ENCODE peak calls at places on chromosomes 7 and 10, in seven cellular contexts. R, W, N, O, J, F and D are unnamed samples.
A peak's percentile ranks its signal among the peaks of the same experiment; 100 is the strongest.

GRCh38 chr7:116598278-116598677 is 73.4 kb downstream of the CAV1 start:
- DNase-seq in R (no peak), W (peak; percentile 28), N (no peak), O (no peak), J (peak; percentile 35), F (no peak), D (no peak)

GRCh38 chr7:134834689-134835462 is 55.4 kb downstream of the CALD1 start:
- DNase-seq in R (no peak), W (peak; percentile 57), N (no peak), O (peak; percentile 85), J (peak; percentile 39), F (no peak), D (peak; percentile 82)

GRCh38 chr7:30363778-30364563 is 79.6 kb downstream of the ZNRF2 start:
- DNase-seq in R (no peak), W (no peak), N (no peak), O (no peak), J (no peak), F (no peak), D (no peak)

GRCh38 chr10:126504051-126504760 is 115.9 kb upstream of the ADAM12 start:
- DNase-seq in R (peak; percentile 48), W (peak; percentile 86), N (peak; percentile 70), O (peak; percentile 73), J (peak; percentile 37), F (peak; percentile 58), D (peak; percentile 64)

GRCh38 chr7:115087437-115087836 is 165.5 kb downstream of the MDFIC start:
- DNase-seq in R (no peak), W (peak; percentile 89), N (no peak), O (peak; percentile 80), J (peak; percentile 37), F (no peak), D (peak; percentile 92)

GRCh38 chr10:113552014-113552413 is 839 bp upstream of the HABP2 start:
- DNase-seq in R (no peak), W (no peak), N (no peak), O (no peak), J (no peak), F (no peak), D (no peak)

GRCh38 chr10:103499881-103500280 is 6.4 kb downstream of the NEURL1 start:
- DNase-seq in R (no peak), W (peak; percentile 75), N (no peak), O (no peak), J (no peak), F (no peak), D (peak; percentile 22)

GRCh38 chr10:77532068-77532467 is 105.5 kb downstream of the KCNMA1 start:
- DNase-seq in R (no peak), W (no peak), N (no peak), O (peak; percentile 83), J (no peak), F (no peak), D (peak; percentile 90)

GRCh38 chr7:157867685-157868305 is 531.0 kb downstream of the DNAJB6 start:
- DNase-seq in R (no peak), W (no peak), N (no peak), O (no peak), J (no peak), F (no peak), D (no peak)

GRCh38 chr7:6533893-6534804 is 17.1 kb downstream of the GRID2IP start:
- DNase-seq in R (no peak), W (no peak), N (no peak), O (no peak), J (no peak), F (no peak), D (no peak)

GRCh38 chr10:47113907-47114500 is 186.0 kb upstream of the GDF10 start:
- DNase-seq in R (no peak), W (no peak), N (no peak), O (no peak), J (no peak), F (peak; percentile 43), D (no peak)

GRCh38 chr10:1366277-1366676 is 310.1 kb downstream of the WDR37 start:
- DNase-seq in R (no peak), W (no peak), N (no peak), O (no peak), J (no peak), F (peak; percentile 16), D (no peak)
- H3K23ac ChIP-seq in R (no peak overlapping the region), W (no peak overlapping the region), N (no peak overlapping the region), O (no peak overlapping the region), J (no peak overlapping the region), F (no peak overlapping the region), D (no peak overlapping the region)

GRCh38 chr7:149404830-149405229 is 56.0 kb downstream of the ZNF777 start:
- DNase-seq in R (no peak), W (no peak), N (no peak), O (no peak), J (no peak), F (no peak), D (no peak)

GRCh38 chr7:149409889-149410288 is 51.0 kb downstream of the ZNF777 start:
- DNase-seq in R (no peak), W (no peak), N (no peak), O (no peak), J (no peak), F (no peak), D (no peak)

DNA sequence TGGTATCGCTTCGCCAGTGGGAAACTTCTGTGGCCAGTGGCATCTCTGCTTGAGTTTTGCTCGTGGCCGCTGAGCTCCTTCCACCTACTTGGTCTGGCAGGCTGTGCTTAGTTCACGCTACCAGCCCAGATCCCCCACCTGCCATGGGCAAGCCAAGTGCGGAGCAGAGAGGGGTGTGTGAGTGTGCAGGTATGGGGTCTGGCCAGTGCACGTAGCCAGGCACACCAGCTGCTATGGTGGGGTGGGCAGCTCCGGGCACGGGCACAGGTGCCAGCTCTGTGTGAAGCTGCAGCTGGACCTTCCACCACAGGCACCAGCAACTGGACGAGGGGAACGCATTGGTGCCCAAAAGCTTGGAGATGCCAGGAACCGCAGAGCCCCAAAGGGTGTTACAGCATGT is 56.5 kb downstream of the ZNF777 start:
- DNase-seq in R (no peak), W (no peak), N (no peak), O (no peak), J (no peak), F (no peak), D (no peak)
- H3K23ac ChIP-seq in R (peak overlapping the region; percentile 53), W (no peak overlapping the region), N (no peak overlapping the region), O (no peak overlapping the region), J (no peak overlapping the region), F (no peak overlapping the region), D (no peak overlapping the region)

DNA sequence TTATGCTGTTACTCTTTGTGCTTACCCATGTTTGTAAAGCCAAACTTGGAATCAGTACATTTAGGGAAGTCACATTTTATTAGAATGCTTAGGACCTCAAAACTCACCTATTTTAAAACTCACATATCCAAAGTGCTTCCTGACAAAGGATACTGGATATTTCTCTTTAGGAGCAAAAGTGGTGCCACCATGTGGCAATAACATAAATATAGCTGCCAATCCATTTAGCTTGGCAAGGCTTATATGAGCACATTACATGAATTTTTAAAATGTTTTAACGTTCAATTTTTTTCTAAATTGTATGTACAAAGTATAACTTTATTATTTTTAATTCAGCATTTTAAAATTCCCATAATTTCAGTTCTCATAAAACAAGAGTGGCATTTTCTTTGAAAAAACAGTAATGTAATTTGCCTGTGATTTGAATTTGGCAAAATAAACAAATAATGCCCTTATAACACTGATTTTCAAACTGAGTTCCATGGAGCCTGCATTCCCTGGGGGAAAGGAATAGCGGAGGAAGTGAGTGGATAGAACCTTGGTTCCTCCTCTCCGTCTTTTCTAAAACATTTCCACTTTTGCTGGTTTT is 75.4 kb downstream of the HDAC9 start:
- DNase-seq in R (no peak), W (peak; percentile 45), N (no peak), O (peak; percentile 46), J (no peak), F (no peak), D (peak; percentile 42)
- H3K23ac ChIP-seq in R (no peak overlapping the region), W (no peak overlapping the region), N (no peak overlapping the region), O (no peak overlapping the region), J (no peak overlapping the region), F (no peak overlapping the region), D (no peak overlapping the region)

DNA sequence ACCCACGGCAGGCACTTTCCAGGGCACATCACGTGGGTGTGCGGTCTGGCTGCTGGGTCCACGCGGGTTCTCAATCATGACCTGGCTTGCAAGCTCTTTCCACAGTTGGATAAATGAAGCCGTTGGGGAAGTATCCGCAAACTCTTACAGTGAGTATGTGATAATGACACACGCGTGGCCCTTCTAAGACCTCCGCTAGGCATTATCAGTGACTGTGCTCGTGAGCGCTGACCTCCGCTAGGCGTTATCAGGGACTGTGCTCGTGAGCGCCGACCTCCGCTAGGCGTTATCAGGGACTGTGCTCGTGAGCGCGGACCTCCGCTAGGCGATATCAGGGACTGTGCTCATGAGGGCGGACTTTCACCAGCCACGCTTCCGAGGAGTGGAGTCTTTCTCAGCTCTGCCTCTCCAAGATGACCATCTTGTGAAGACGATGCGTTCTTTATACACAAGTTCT is 107.0 kb downstream of the WDR37 start:
- DNase-seq in R (no peak), W (no peak), N (no peak), O (no peak), J (no peak), F (no peak), D (no peak)
- H3K23ac ChIP-seq in R (no peak overlapping the region), W (no peak overlapping the region), N (no peak overlapping the region), O (no peak overlapping the region), J (no peak overlapping the region), F (no peak overlapping the region), D (no peak overlapping the region)

GRCh38 chr7:91537260-91538152 is 273.3 kb downstream of the FZD1 start:
- DNase-seq in R (no peak), W (no peak), N (no peak), O (no peak), J (no peak), F (no peak), D (no peak)

GRCh38 chr7:91533996-91534395 is 269.8 kb downstream of the FZD1 start:
- DNase-seq in R (no peak), W (no peak), N (no peak), O (no peak), J (no peak), F (no peak), D (no peak)
- H3K23ac ChIP-seq in R (no peak overlapping the region), W (no peak overlapping the region), N (no peak overlapping the region), O (no peak overlapping the region), J (no peak overlapping the region), F (no peak overlapping the region), D (no peak overlapping the region)

GRCh38 chr7:28615091-28615490 is 202.8 kb downstream of the CREB5 start:
- DNase-seq in R (no peak), W (peak; percentile 77), N (peak; percentile 60), O (no peak), J (no peak), F (no peak), D (no peak)

GRCh38 chr7:28618383-28618782 is 206.1 kb downstream of the CREB5 start:
- DNase-seq in R (no peak), W (no peak), N (no peak), O (no peak), J (no peak), F (no peak), D (peak; percentile 12)

GRCh38 chr7:28613262-28613661 is 200.9 kb downstream of the CREB5 start:
- DNase-seq in R (no peak), W (peak; percentile 72), N (no peak), O (no peak), J (no peak), F (no peak), D (no peak)

GRCh38 chr7:28619256-28619655 is 206.9 kb downstream of the CREB5 start:
- DNase-seq in R (no peak), W (no peak), N (no peak), O (no peak), J (no peak), F (no peak), D (no peak)

GRCh38 chr7:28617308-28617707 is 205.0 kb downstream of the CREB5 start:
- DNase-seq in R (no peak), W (no peak), N (no peak), O (no peak), J (no peak), F (no peak), D (no peak)
- H3K23ac ChIP-seq in R (no peak overlapping the region), W (no peak overlapping the region), N (no peak overlapping the region), O (no peak overlapping the region), J (no peak overlapping the region), F (no peak overlapping the region), D (no peak overlapping the region)

GRCh38 chr10:106338486-106338885 is 826.0 kb downstream of the SORCS1 start:
- DNase-seq in R (no peak), W (peak; percentile 57), N (no peak), O (no peak), J (no peak), F (no peak), D (peak; percentile 9)
- H3K23ac ChIP-seq in R (no peak overlapping the region), W (no peak overlapping the region), N (no peak overlapping the region), O (no peak overlapping the region), J (no peak overlapping the region), F (no peak overlapping the region), D (no peak overlapping the region)